ENCODE peak calls at places on chromosomes 7 and 10, in six cellular contexts. O, V, J, L, E and W are unnamed samples.

GRCh38 chr7:78565784-78566183 is 767.2 kb downstream of the PHTF2 start:
- DNase-seq in O (no peak), V (no peak), J (no peak), L (no peak), E (no peak), W (no peak)

GRCh38 chr10:122639801-122640200 is 59.8 kb downstream of the C10orf120 start:
- DNase-seq in O (no peak), V (no peak), J (no peak), L (peak; percentile 38), E (no peak), W (no peak)

GRCh38 chr10:119516381-119517234 is 25.9 kb downstream of the RGS10 start:
- DNase-seq in O (peak; percentile 49), V (no peak), J (no peak), L (no peak), E (no peak), W (no peak)

GRCh38 chr10:1715821-1716220 is 21.5 kb downstream of the ADARB2 start:
- DNase-seq in O (peak; percentile 11), V (no peak), J (no peak), L (no peak), E (peak; percentile 36), W (no peak)

GRCh38 chr7:26013551-26014083 is 138.4 kb upstream of the NFE2L3 start:
- DNase-seq in O (no peak), V (no peak), J (no peak), L (no peak), E (no peak), W (no peak)

GRCh38 chr7:127789031-127789430 is 137.0 kb downstream of the SND1 start:
- DNase-seq in O (no peak), V (no peak), J (no peak), L (no peak), E (no peak), W (no peak)

GRCh38 chr10:132198381-132199181 is 11.8 kb downstream of the DPYSL4 start:
- DNase-seq in O (no peak), V (no peak), J (no peak), L (no peak), E (no peak), W (no peak)

GRCh38 chr7:139118234-139118802 is 8.8 kb upstream of the ZC3HAV1 start:
- DNase-seq in O (no peak), V (no peak), J (peak; percentile 81), L (no peak), E (no peak), W (no peak)

GRCh38 chr7:22001345-22002004 is 55.8 kb upstream of the CDCA7L start:
- DNase-seq in O (no peak), V (no peak), J (peak; percentile 80), L (no peak), E (no peak), W (no peak)

GRCh38 chr10:111429288-111430028 is 352.6 kb downstream of the ADRA2A start:
- DNase-seq in O (no peak), V (no peak), J (no peak), L (no peak), E (no peak), W (no peak)

GRCh38 chr10:113958631-113959382 is 84.9 kb upstream of the ADRB1 start:
- DNase-seq in O (peak; percentile 70), V (peak; percentile 21), J (peak; percentile 93), L (no peak), E (no peak), W (no peak)

GRCh38 chr7:84792232-84792882 is 394.5 kb downstream of the SEMA3D start:
- DNase-seq in O (no peak), V (no peak), J (no peak), L (no peak), E (no peak), W (no peak)

GRCh38 chr10:113169853-113170455 is 219.9 kb downstream of the TCF7L2 start:
- DNase-seq in O (no peak), V (no peak), J (no peak), L (no peak), E (no peak), W (no peak)

GRCh38 chr7:3240826-3241430 is 60.1 kb upstream of the SDK1 start:
- DNase-seq in O (no peak), V (no peak), J (no peak), L (no peak), E (no peak), W (no peak)

GRCh38 chr7:2411815-2412586 is 8.6 kb downstream of the CHST12 start:
- DNase-seq in O (no peak), V (no peak), J (no peak), L (no peak), E (no peak), W (no peak)

GRCh38 chr10:124671486-124672075 is 72.6 kb downstream of the FAM53B start:
- DNase-seq in O (no peak), V (no peak), J (no peak), L (peak; percentile 79), E (no peak), W (no peak)

GRCh38 chr10:19817251-19818046 is 1.2 kb downstream of the PLXDC2 start:
- DNase-seq in O (peak; percentile 43), V (peak; percentile 34), J (no peak), L (peak; percentile 72), E (peak; percentile 13), W (peak; percentile 46)

GRCh38 chr7:160958-161725 is 31.2 kb upstream of the FAM20C start:
- DNase-seq in O (no peak), V (no peak), J (no peak), L (no peak), E (no peak), W (no peak)

GRCh38 chr10:11472158-11472753 is 139.2 kb downstream of the USP6NL start:
- DNase-seq in O (peak; percentile 58), V (peak; percentile 51), J (peak; percentile 41), L (peak; percentile 76), E (peak; percentile 70), W (peak; percentile 75)

GRCh38 chr10:31961264-31961663 is 32.6 kb upstream of the ARHGAP12 start:
- DNase-seq in O (no peak), V (no peak), J (no peak), L (no peak), E (no peak), W (no peak)

GRCh38 chr10:103745264-103746247 is 109.8 kb downstream of the SH3PXD2A start:
- DNase-seq in O (peak; percentile 28), V (no peak), J (peak; percentile 44), L (no peak), E (no peak), W (no peak)

GRCh38 chr7:45178241-45179225 is 20.9 kb downstream of the RAMP3 start:
- DNase-seq in O (no peak), V (no peak), J (no peak), L (peak; percentile 51), E (no peak), W (no peak)

GRCh38 chr7:33459340-33459751 is 330.0 kb downstream of the BBS9 start:
- DNase-seq in O (no peak), V (no peak), J (peak; percentile 66), L (no peak), E (peak; percentile 5), W (peak; percentile 33)

GRCh38 chr10:127863231-127863825 is 29.4 kb downstream of the CLRN3 start:
- DNase-seq in O (no peak), V (no peak), J (peak; percentile 6), L (no peak), E (no peak), W (no peak)

GRCh38 chr7:1357601-1358271 is 101.5 kb downstream of the MICALL2 start:
- DNase-seq in O (no peak), V (no peak), J (no peak), L (peak; percentile 53), E (no peak), W (no peak)

GRCh38 chr10:89283988-89284475 is 17.8 kb upstream of the IFIT2 start:
- DNase-seq in O (peak; percentile 28), V (peak; percentile 69), J (peak; percentile 81), L (peak; percentile 92), E (no peak), W (peak; percentile 65)

DNA sequence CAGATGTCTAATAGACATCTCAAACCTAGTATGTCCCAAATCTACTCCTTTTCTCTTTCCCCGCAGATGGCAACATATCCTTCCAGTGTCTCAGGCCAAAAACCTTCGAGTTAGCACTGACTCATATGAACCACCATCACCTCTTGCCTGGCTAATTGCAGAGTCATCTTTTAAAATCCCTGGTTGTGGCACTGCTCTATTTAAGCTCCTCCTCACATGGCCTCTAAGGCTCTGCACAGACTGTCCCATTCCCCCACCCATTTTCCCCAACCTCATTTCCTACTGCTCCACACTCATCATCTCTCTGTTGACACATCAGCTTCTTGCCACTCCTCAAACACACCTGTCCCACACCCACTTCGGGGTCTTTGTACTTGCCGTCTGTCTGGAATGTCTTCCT is 16.8 kb upstream of the HBP1 start:
- DNase-seq in O (no peak), V (peak; percentile 26), J (peak; percentile 74), L (no peak), E (no peak), W (no peak)
- TF ChIP-seq CTCF in O (no peak), V (no peak), J (no peak), L (no peak), E (no peak), W (no peak)

GRCh38 chr10:80537086-80537704 is 507 bp upstream of the SH2D4B start:
- DNase-seq in O (no peak), V (no peak), J (no peak), L (no peak), E (no peak), W (no peak)

GRCh38 chr10:80536361-80536835 is 1.3 kb upstream of the SH2D4B start:
- DNase-seq in O (no peak), V (no peak), J (no peak), L (no peak), E (no peak), W (no peak)

GRCh38 chr10:80538481-80539185 is 931 bp downstream of the SH2D4B start:
- DNase-seq in O (no peak), V (no peak), J (no peak), L (peak; percentile 53), E (no peak), W (no peak)

GRCh38 chr10:80537705-80538480 is at the start of gene SH2D4B:
- DNase-seq in O (no peak), V (no peak), J (no peak), L (peak; percentile 55), E (no peak), W (no peak)

DNA sequence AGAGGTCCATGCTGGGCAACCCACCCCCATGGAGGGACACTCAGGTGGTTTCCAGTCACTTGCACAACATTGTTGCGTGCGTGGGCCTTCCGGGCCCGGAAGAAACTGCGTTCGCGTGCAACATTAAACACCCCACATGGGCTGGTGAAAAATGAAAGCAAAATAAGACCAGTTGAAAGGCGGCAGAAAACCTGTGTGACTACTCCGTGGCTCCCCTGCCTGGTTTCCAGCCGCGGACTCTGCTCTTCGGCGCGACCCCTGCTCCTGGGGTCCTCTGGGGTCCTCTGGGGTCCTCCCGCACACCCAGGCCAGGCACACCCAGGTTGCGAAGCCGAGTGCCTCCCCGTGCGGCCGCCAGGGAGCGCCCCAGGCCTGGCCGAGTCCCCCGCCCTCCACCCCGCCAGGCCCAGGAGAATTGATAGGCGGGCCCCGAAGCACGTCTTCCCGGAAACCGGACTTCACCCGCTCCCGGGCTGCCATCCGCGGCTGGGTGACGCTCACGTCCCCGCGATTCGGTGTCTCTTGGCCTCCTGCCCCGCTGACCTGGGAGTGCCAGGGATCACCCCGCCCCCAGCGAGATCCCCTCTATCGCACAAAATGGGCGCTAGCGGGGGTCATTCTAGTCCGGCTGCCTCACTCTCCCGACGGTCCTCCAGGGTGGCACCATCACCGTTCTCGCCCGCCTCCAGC is 1.9 kb upstream of the SH2D4B start:
- DNase-seq in O (peak; percentile 85), V (peak; percentile 88), J (no peak), L (peak; percentile 78), E (peak; percentile 29), W (peak; percentile 72)
- H3K27ac ChIP-seq in O (peak overlapping the region; percentile 55), V (peak overlapping the region; percentile 31), J (no peak overlapping the region), L (peak overlapping the region; percentile 51), E (no peak overlapping the region), W (peak overlapping the region; percentile 51)

GRCh38 chr10:90912854-90913479 is 7.9 kb downstream of the ANKRD1 start:
- DNase-seq in O (no peak), V (no peak), J (no peak), L (no peak), E (no peak), W (no peak)
- TF ChIP-seq POLR2A in O (no peak), V (no peak), J (no peak), L (no peak), E (no peak), W (no peak)

GRCh38 chr10:98158576-98158975 is 24.1 kb downstream of the R3HCC1L start:
- DNase-seq in O (no peak), V (no peak), J (no peak), L (no peak), E (no peak), W (no peak)
- TF ChIP-seq CTCF in O (no peak), V (no peak), J (no peak), L (no peak), E (no peak), W (no peak)